ENCODE peak calls at places on chromosomes 12 and 14, in six cellular contexts. T, N, B, K, U and S are unnamed samples.

GRCh38 chr14:48275301-48275700 is 599.9 kb upstream of the MDGA2 start:
- DNase-seq in T (no peak), U (no peak), K (no peak), B (no peak), N (no peak), S (no peak)

GRCh38 chr12:27969901-27970390 is 2.6 kb downstream of the PTHLH start:
- DNase-seq in B (peak), K (peak), T (peak), U (no peak), N (peak), S (peak)

GRCh38 chr12:124687695-124688301 is 120.4 kb upstream of the NCOR2 start:
- DNase-seq in N (no peak), U (peak), T (no peak), K (peak), B (no peak), S (peak)

GRCh38 chr12:106527356-106527755 is 55.4 kb upstream of the RFX4 start:
- DNase-seq in B (no peak), N (no peak), U (no peak), K (peak), T (peak), S (peak)

GRCh38 chr14:104389326-104390220 is 190.0 kb upstream of the C14orf180 start:
- DNase-seq in K (no peak), B (no peak), U (no peak), T (no peak), N (no peak), S (no peak)

GRCh38 chr14:76456200-76456599 is 80.3 kb downstream of the ESRRB start:
- DNase-seq in N (peak), B (no peak), K (peak), U (no peak), T (peak), S (peak)

GRCh38 chr14:100065942-100066574 is 836 bp downstream of the EVL start:
- DNase-seq in T (no peak), K (no peak), B (peak), N (no peak), U (no peak), S (no peak)

GRCh38 chr12:121590476-121591143 is 9.8 kb upstream of the KDM2B start:
- DNase-seq in K (peak), T (peak), B (no peak), U (no peak), N (no peak), S (peak)

GRCh38 chr14:55077691-55078151 is 26.3 kb downstream of the MAPK1IP1L start:
- DNase-seq in K (no peak), B (peak), U (no peak), T (no peak), N (peak), S (peak)

GRCh38 chr12:108518716-108519496 is 3.8 kb downstream of the FICD start:
- DNase-seq in T (no peak), K (no peak), U (no peak), B (no peak), N (no peak), S (no peak)

GRCh38 chr14:73937012-73937411 is 12.9 kb downstream of the FAM161B start:
- DNase-seq in U (no peak), N (no peak), T (no peak), B (no peak), K (no peak), S (no peak)

GRCh38 chr12:50747817-50748216 is 16.1 kb upstream of the ATF1 start:
- DNase-seq in K (no peak), B (no peak), U (no peak), N (no peak), T (no peak), S (no peak)

GRCh38 chr14:61765225-61765943 is 3.2 kb downstream of the SNAPC1 start:
- DNase-seq in B (no peak), K (no peak), N (no peak), T (no peak), U (no peak), S (peak)

GRCh38 chr12:30796508-30796780 is 41.7 kb upstream of the CAPRIN2 start:
- DNase-seq in T (no peak), B (peak), N (peak), K (peak), U (no peak), S (peak)

GRCh38 chr14:72701610-72702009 is 192.3 kb downstream of the DPF3 start:
- DNase-seq in B (no peak), U (no peak), T (no peak), K (no peak), N (no peak), S (peak)

GRCh38 chr14:61749867-61750266 is 12.4 kb upstream of the SNAPC1 start:
- DNase-seq in T (no peak), U (no peak), B (no peak), K (no peak), N (no peak), S (peak)

GRCh38 chr12:15209782-15210181 is 11.4 kb downstream of the RERG start:
- DNase-seq in U (no peak), K (peak), B (no peak), T (peak), N (no peak), S (peak)

GRCh38 chr12:26488339-26488738 is 293.0 kb downstream of the SSPN start:
- DNase-seq in K (no peak), U (no peak), N (no peak), B (no peak), T (no peak), S (no peak)

GRCh38 chr12:64696065-64696741 is 63.0 kb downstream of the GNS start:
- DNase-seq in T (peak), K (no peak), N (no peak), B (no peak), U (no peak), S (peak)

GRCh38 chr12:92003701-92004100 is 141.9 kb downstream of the BTG1 start:
- DNase-seq in U (no peak), B (no peak), T (no peak), N (no peak), K (no peak), S (no peak)

GRCh38 chr12:107131832-107132616 is 38.7 kb upstream of the CRY1 start:
- DNase-seq in U (no peak), T (peak), N (peak), K (peak), B (no peak), S (peak)

GRCh38 chr14:85131523-85131922 is 398.4 kb upstream of the FLRT2 start:
- DNase-seq in T (no peak), B (no peak), N (peak), K (no peak), U (no peak), S (no peak)

GRCh38 chr14:63277784-63278183 is 41.0 kb downstream of the GPHB5 start:
- DNase-seq in K (no peak), U (no peak), N (no peak), T (no peak), B (no peak), S (no peak)

GRCh38 chr14:100105357-100106169 is 40.3 kb downstream of the EVL start:
- DNase-seq in N (no peak), K (no peak), U (no peak), B (no peak), T (no peak), S (no peak)

GRCh38 chr14:90384543-90384911 is 12.3 kb upstream of the CALM1 start:
- DNase-seq in T (no peak), B (no peak), N (no peak), K (peak), U (no peak), S (peak)

GRCh38 chr14:103675957-103676356 is 39.3 kb downstream of the XRCC3 start:
- DNase-seq in K (no peak), T (no peak), U (no peak), B (no peak), N (no peak), S (no peak)

GRCh38 chr12:132338311-132338710 is 8.9 kb upstream of the GALNT9 start:
- DNase-seq in N (no peak), T (no peak), U (no peak), K (no peak), B (no peak), S (no peak)

GRCh38 chr12:104866286-104866685 is 91.8 kb downstream of the SLC41A2 start:
- DNase-seq in U (no peak), N (no peak), T (peak), K (peak), B (no peak), S (peak)

GRCh38 chr14:105305350-105305749 is 4.5 kb upstream of the BRF1 start:
- DNase-seq in N (no peak), B (no peak), T (no peak), U (no peak), K (no peak), S (no peak)

GRCh38 chr12:53046655-53047220 is 3.1 kb upstream of the TNS2 start:
- DNase-seq in U (peak), N (peak), T (peak), B (no peak), K (peak), S (peak)

GRCh38 chr12:6626654-6627283 is 9.0 kb downstream of the LPAR5 start:
- DNase-seq in U (no peak), K (no peak), T (no peak), B (no peak), N (no peak), S (no peak)

GRCh38 chr12:126915309-126915708 is 1351.7 kb upstream of the TMEM132C start:
- DNase-seq in K (no peak), B (no peak), N (no peak), U (no peak), T (no peak), S (no peak)

GRCh38 chr12:4224211-4224878 is 49.2 kb upstream of the CCND2 start:
- DNase-seq in U (no peak), B (no peak), T (no peak), K (no peak), N (no peak), S (no peak)

GRCh38 chr12:51187370-51187987 is 14.5 kb upstream of the TFCP2 start:
- DNase-seq in U (no peak), T (no peak), K (no peak), N (no peak), B (no peak), S (no peak)

GRCh38 chr14:103001651-103002396 is 55.5 kb downstream of the CDC42BPB start:
- DNase-seq in K (no peak), B (no peak), N (no peak), T (no peak), U (no peak), S (no peak)